ENCODE peak calls at places on chromosome 9, in four cellular contexts. One of them, this sample, is unnamed.

GRCh38 chr9:5231212-5231611 is at the start of gene INSL4:
- DNase-seq in testis: no peak
- DNase-seq in GM13977: no peak
- DNase-seq in GM10248: no peak
- DNase-seq in this sample: no peak

GRCh38 chr9:93126151-93126781 is 7.8 kb downstream of the NINJ1 start:
- DNase-seq in GM10248: no peak
- DNase-seq in testis: no peak
- DNase-seq in GM13977: no peak
- DNase-seq in this sample: peak; percentile 42

GRCh38 chr9:88303785-88304495 is 84.3 kb upstream of the SPIN1 start:
- DNase-seq in GM10248: peak; percentile 61
- DNase-seq in testis: no peak
- DNase-seq in GM13977: peak; percentile 54
- DNase-seq in this sample: no peak

GRCh38 chr9:117156771-117157535 is 257.9 kb downstream of the ASTN2 start:
- DNase-seq in GM13977: no peak
- DNase-seq in GM10248: no peak
- DNase-seq in testis: no peak
- DNase-seq in this sample: no peak

GRCh38 chr9:131870156-131870555 is 130.3 kb upstream of the RAPGEF1 start:
- DNase-seq in testis: no peak
- DNase-seq in GM10248: no peak
- DNase-seq in GM13977: no peak
- DNase-seq in this sample: no peak

GRCh38 chr9:70222354-70222753 is 36.4 kb upstream of the SMC5 start:
- DNase-seq in GM10248: no peak
- DNase-seq in GM13977: no peak
- DNase-seq in testis: no peak
- DNase-seq in this sample: no peak

GRCh38 chr9:108103294-108103693 is 613.7 kb upstream of the KLF4 start:
- DNase-seq in GM10248: no peak
- DNase-seq in testis: no peak
- DNase-seq in GM13977: no peak
- DNase-seq in this sample: no peak

GRCh38 chr9:20321683-20322082 is 300.6 kb downstream of the MLLT3 start:
- DNase-seq in GM13977: no peak
- DNase-seq in GM10248: no peak
- DNase-seq in testis: no peak
- DNase-seq in this sample: no peak

GRCh38 chr9:7976167-7976755 is 176.7 kb upstream of the DMAC1 start:
- DNase-seq in GM13977: peak; percentile 42
- DNase-seq in GM10248: peak; percentile 53
- DNase-seq in testis: no peak
- DNase-seq in this sample: no peak

GRCh38 chr9:110058304-110058953 is 149.5 kb downstream of the C9orf152 start:
- DNase-seq in testis: peak; percentile 54
- DNase-seq in GM13977: peak; percentile 42
- DNase-seq in GM10248: peak; percentile 53
- DNase-seq in this sample: peak; percentile 90

GRCh38 chr9:133226219-133227171 is 17.4 kb upstream of the OBP2B start:
- DNase-seq in GM10248: no peak
- DNase-seq in testis: peak; percentile 6
- DNase-seq in GM13977: no peak
- DNase-seq in this sample: peak; percentile 63
- TF ChIP-seq CTCF in GM10248: no peak
- TF ChIP-seq CTCF in testis: no peak
- TF ChIP-seq CTCF in GM13977: no peak
- TF ChIP-seq CTCF in this sample: no peak

GRCh38 chr9:11319477-11320060 is 706.8 kb upstream of the PTPRD start:
- DNase-seq in GM10248: no peak
- DNase-seq in GM13977: no peak
- DNase-seq in testis: peak; percentile 30
- DNase-seq in this sample: peak; percentile 61
- TF ChIP-seq CTCF in GM10248: peak; percentile 19
- TF ChIP-seq CTCF in GM13977: peak; percentile 51
- TF ChIP-seq CTCF in testis: peak; percentile 41
- TF ChIP-seq CTCF in this sample: peak; percentile 78

DNA sequence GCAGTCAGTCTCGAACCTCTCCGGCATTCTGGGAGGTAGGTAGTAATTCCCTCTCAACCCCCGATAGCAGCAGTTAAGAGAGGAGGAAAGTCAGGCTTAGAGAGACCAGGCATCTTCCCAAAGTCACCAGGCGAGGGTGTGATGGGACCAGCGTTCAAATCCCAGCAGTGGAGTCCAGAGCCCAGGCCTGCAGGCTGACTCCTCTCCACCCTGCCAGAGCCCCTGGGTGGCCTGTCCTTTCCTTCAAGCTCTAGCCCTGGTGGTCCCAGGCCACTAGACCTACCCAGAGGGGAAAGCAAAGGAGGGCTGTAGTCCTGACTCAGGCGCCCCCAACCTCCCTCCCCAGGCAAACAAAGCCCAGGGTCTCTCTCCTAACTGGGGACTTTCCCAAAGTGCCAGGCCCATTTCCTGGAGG is 4.2 kb upstream of the NR5A1 start:
- DNase-seq in GM10248: no peak
- DNase-seq in testis: no peak
- DNase-seq in GM13977: peak; percentile 23
- DNase-seq in this sample: peak; percentile 83
- TF ChIP-seq CTCF in GM10248: no peak
- TF ChIP-seq CTCF in testis: no peak
- TF ChIP-seq CTCF in GM13977: no peak
- TF ChIP-seq CTCF in this sample: peak; percentile 28

DNA sequence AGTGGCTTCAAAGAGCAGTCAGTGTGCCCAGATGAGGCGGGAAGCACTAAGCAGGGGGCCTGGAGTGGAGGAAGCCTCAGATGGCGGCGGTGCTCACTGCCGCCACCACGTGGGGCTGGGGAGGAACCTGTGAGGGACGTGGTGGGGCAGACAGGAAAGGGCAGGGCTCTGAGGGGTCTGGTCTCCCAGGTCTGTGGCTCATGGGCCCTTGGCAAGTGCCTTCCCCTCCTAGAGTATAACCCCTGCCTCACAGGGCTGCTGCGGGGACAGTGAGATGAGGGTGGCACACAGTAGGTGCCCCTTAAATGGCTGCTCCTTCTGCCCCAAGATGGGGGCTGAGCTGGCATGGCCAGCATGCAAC is 26.6 kb downstream of the NR5A1 start:
- DNase-seq in testis: no peak
- DNase-seq in GM13977: peak; percentile 85
- DNase-seq in GM10248: peak; percentile 79
- DNase-seq in this sample: peak; percentile 91
- TF ChIP-seq CTCF in testis: no peak
- TF ChIP-seq CTCF in GM13977: peak; percentile 54
- TF ChIP-seq CTCF in GM10248: peak; percentile 48
- TF ChIP-seq CTCF in this sample: peak; percentile 79

GRCh38 chr9:546797-547223 is 294.7 kb upstream of the DMRT1 start:
- DNase-seq in GM13977: no peak
- DNase-seq in testis: peak; percentile 77
- DNase-seq in GM10248: no peak
- DNase-seq in this sample: peak; percentile 69
- TF ChIP-seq CTCF in GM13977: no peak
- TF ChIP-seq CTCF in testis: peak; percentile 33
- TF ChIP-seq CTCF in GM10248: no peak
- TF ChIP-seq CTCF in this sample: peak; percentile 63

This sample was measured in endodermal cell.